ENCODE peak calls at places on chromosomes 12 and 14, in nine cellular contexts. O is tibial nerve; X is RWPE1; M is AG04450; T is WERI-Rb-1; Z is coronary artery; R is CD8-positive, alpha-beta T cell; K is MM.1S; J is WTC11. D is an unnamed sample.

GRCh38 chr14:93789366-93790130 is 1.3 kb upstream of the PRIMA1 start:
- DNase-seq in K (no peak), J (peak; percentile 18), Z (no peak), X (no peak), R (no peak), M (no peak), O (no peak), T (peak; percentile 66), D (peak; percentile 20)

GRCh38 chr14:102699416-102700110 is 77.7 kb upstream of the TRAF3 start:
- DNase-seq in J (no peak), K (no peak), X (no peak), R (no peak), T (no peak), M (no peak), O (no peak), Z (no peak), D (no peak)

GRCh38 chr12:40078201-40078730 is 27.6 kb downstream of the SLC2A13 start:
- DNase-seq in R (no peak), Z (no peak), J (no peak), K (no peak), X (no peak), M (no peak), O (no peak), T (no peak), D (no peak)

GRCh38 chr12:90695415-90695814 is 259.6 kb downstream of the CCER1 start:
- DNase-seq in T (no peak), K (peak; percentile 21), Z (no peak), J (no peak), X (no peak), M (no peak), O (no peak), R (no peak), D (no peak)

GRCh38 chr12:67727652-67728295 is 79.2 kb downstream of the DYRK2 start:
- DNase-seq in O (no peak), Z (no peak), X (no peak), K (no peak), T (no peak), R (no peak), J (no peak), M (no peak), D (no peak)

GRCh38 chr14:41830679-41831078 is 224.0 kb downstream of the LRFN5 start:
- DNase-seq in R (no peak), T (no peak), J (no peak), K (no peak), X (peak; percentile 26), Z (no peak), O (no peak), M (peak; percentile 81), D (no peak)

GRCh38 chr14:32698831-32699230 is 239.8 kb upstream of the NPAS3 start:
- DNase-seq in T (no peak), X (no peak), Z (no peak), O (no peak), M (no peak), R (no peak), K (no peak), J (no peak), D (no peak)

GRCh38 chr12:39401459-39401858 is 41.5 kb downstream of the KIF21A start:
- DNase-seq in M (no peak), X (no peak), O (no peak), R (no peak), K (no peak), T (no peak), J (no peak), Z (no peak), D (no peak)

GRCh38 chr12:11787921-11788849 is 138.7 kb downstream of the ETV6 start:
- DNase-seq in J (no peak), X (no peak), O (no peak), T (peak; percentile 10), Z (no peak), K (no peak), R (no peak), M (no peak), D (no peak)

GRCh38 chr12:68621092-68622081 is 10.7 kb downstream of the RAP1B start:
- DNase-seq in O (no peak), Z (no peak), K (no peak), R (no peak), T (no peak), J (no peak), M (no peak), X (no peak), D (no peak)

GRCh38 chr12:24896171-24896570 is 52.7 kb downstream of the BCAT1 start:
- DNase-seq in Z (no peak), T (no peak), K (no peak), X (no peak), M (no peak), O (no peak), R (no peak), J (no peak), D (no peak)

GRCh38 chr12:130849561-130850417 is 10.7 kb upstream of the STX2 start:
- DNase-seq in R (no peak), K (no peak), M (no peak), Z (peak; percentile 9), O (no peak), J (peak; percentile 34), T (no peak), X (no peak), D (no peak)

GRCh38 chr12:110585231-110585799 is 2.2 kb upstream of the PPTC7 start:
- DNase-seq in O (no peak), Z (no peak), J (no peak), T (no peak), R (peak; percentile 17), M (no peak), K (no peak), X (no peak), D (no peak)

GRCh38 chr14:56273151-56273550 is 154.9 kb downstream of the PELI2 start:
- DNase-seq in K (no peak), T (no peak), Z (no peak), M (no peak), J (no peak), X (no peak), R (no peak), O (no peak), D (no peak)

GRCh38 chr12:12749433-12749832 is 32.3 kb downstream of the CDKN1B start:
- DNase-seq in X (no peak), O (no peak), T (no peak), Z (no peak), R (no peak), K (no peak), J (no peak), M (no peak), D (no peak)

GRCh38 chr14:73460691-73461127 is 2.4 kb upstream of the NUMB start:
- DNase-seq in X (peak; percentile 45), T (no peak), Z (no peak), M (no peak), K (no peak), J (no peak), O (no peak), R (no peak), D (no peak)

GRCh38 chr14:60724080-60724618 is at the start of gene SIX4:
- DNase-seq in M (peak; percentile 79), O (peak; percentile 14), K (peak; percentile 67), J (peak; percentile 86), R (peak; percentile 10), X (peak; percentile 92), T (peak; percentile 92), Z (peak; percentile 79), D (peak; percentile 82)

GRCh38 chr12:108517288-108518100 is 2.4 kb downstream of the FICD start:
- DNase-seq in X (no peak), M (no peak), O (no peak), R (no peak), J (no peak), K (no peak), T (no peak), Z (no peak), D (no peak)

GRCh38 chr12:108516511-108517275 is 1.6 kb downstream of the FICD start:
- DNase-seq in M (no peak), R (no peak), Z (no peak), K (peak; percentile 31), O (no peak), J (no peak), X (no peak), T (peak; percentile 33), D (no peak)

GRCh38 chr12:108518101-108518715 is 3.1 kb downstream of the FICD start:
- DNase-seq in K (no peak), Z (no peak), X (no peak), T (no peak), R (no peak), M (no peak), O (no peak), J (no peak), D (no peak)

GRCh38 chr12:108518716-108519496 is 3.8 kb downstream of the FICD start:
- DNase-seq in K (no peak), R (no peak), J (no peak), X (no peak), M (no peak), T (no peak), O (no peak), Z (no peak), D (no peak)

GRCh38 chr12:108519558-108519957 is 4.5 kb downstream of the FICD start:
- DNase-seq in O (no peak), K (no peak), R (no peak), X (no peak), T (no peak), M (no peak), Z (no peak), J (peak; percentile 34), D (no peak)
- TF ChIP-seq CTCF in O (no peak), K (no peak), R (no peak), X (no peak), T (no peak), M (no peak), Z (no peak), J (no peak), D (no peak)

DNA sequence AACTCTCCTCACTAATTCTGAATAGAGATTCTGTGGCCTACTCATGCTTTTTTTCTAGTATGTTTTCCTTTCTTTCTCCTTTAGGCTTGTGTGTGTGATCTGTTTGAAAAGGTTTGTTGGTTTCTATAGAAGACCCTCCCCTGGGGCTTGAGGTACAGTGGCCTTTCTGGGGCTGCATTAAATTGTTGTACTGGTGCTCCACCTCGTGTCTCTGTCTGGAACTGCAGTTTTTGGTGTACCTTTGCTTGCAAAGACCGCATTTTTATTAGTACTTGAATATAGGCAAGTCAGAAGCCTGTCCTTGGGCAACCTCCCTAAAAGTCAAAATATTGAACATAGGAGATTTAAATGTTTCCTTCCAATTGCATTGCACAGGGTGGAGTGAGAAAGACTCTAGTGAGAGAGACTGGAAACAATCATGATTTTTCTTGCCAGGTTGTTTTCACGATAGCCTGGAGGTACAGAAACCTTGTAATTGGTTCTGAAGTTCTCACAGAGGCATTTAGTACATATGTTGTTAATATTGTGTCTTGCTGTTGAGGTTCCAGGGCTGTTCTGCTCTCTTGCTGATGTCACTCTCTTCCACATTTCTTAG is 39.0 kb downstream of the SLCO1B1 start:
- DNase-seq in T (peak; percentile 34), X (peak; percentile 1), J (peak; percentile 88), O (no peak), R (no peak), K (peak; percentile 57), Z (no peak), M (no peak), D (peak; percentile 84)
- TF ChIP-seq CTCF in T (peak; percentile 53), X (peak; percentile 52), J (peak; percentile 75), O (peak; percentile 41), R (peak; percentile 35), K (peak; percentile 89), Z (peak; percentile 31), M (peak; percentile 65), D (peak; percentile 86)

GRCh38 chr14:74478996-74479635 is 14.0 kb downstream of the NPC2 start:
- DNase-seq in Z (no peak), R (no peak), X (no peak), J (no peak), T (peak; percentile 49), M (no peak), K (no peak), O (no peak), D (no peak)
- TF ChIP-seq CTCF in Z (peak; percentile 46), R (no peak), X (peak; percentile 24), J (peak; percentile 78), T (peak; percentile 90), M (peak; percentile 95), K (peak; percentile 13), O (peak; percentile 28), D (peak; percentile 81)

GRCh38 chr12:81797100-81797499 is 38.0 kb upstream of the PPFIA2 start:
- DNase-seq in J (no peak), T (no peak), M (no peak), R (no peak), Z (no peak), X (peak; percentile 7), K (peak; percentile 48), O (no peak), D (no peak)
- TF ChIP-seq CTCF in J (peak; percentile 25), T (peak; percentile 21), M (peak; percentile 53), R (no peak), Z (no peak), X (no peak), K (peak; percentile 46), O (no peak), D (peak; percentile 79)